ENCODE peak calls at places on chromosome 7, in nine cellular contexts. I is left lung; B is neuronal stem cell; R is endodermal cell; K is CD8-positive, alpha-beta T cell; Y is ovary; F is esophagus squamous epithelium; E is body of pancreas; S is right lobe of liver. U is an unnamed sample.

GRCh38 chr7:12638851-12639467 is 48.5 kb upstream of the ARL4A start:
- DNase-seq in I (no peak), R (no peak), E (no peak), S (no peak), B (no peak), F (no peak), Y (no peak), K (no peak), U (no peak)

GRCh38 chr7:83876593-83876992 is 227.7 kb upstream of the SEMA3E start:
- DNase-seq in R (no peak), B (no peak), Y (no peak), E (no peak), I (no peak), F (no peak), K (no peak), S (no peak), U (no peak)

GRCh38 chr7:125427676-125428075 is 498.1 kb upstream of the POT1 start:
- DNase-seq in I (no peak), E (no peak), B (no peak), R (peak; percentile 61), S (no peak), F (no peak), Y (no peak), K (no peak), U (no peak)

GRCh38 chr7:112873831-112874553 is 83.8 kb upstream of the TMEM168 start:
- DNase-seq in R (no peak), E (no peak), I (no peak), Y (no peak), F (no peak), B (no peak), K (no peak), S (no peak), U (no peak)

GRCh38 chr7:101118856-101119255 is 8.0 kb upstream of the SERPINE1 start:
- DNase-seq in E (no peak), I (peak; percentile 1), K (no peak), B (no peak), Y (no peak), S (no peak), F (no peak), R (no peak), U (no peak)

GRCh38 chr7:4838626-4839334 is 23.1 kb downstream of the PAPOLB start:
- DNase-seq in E (no peak), R (peak; percentile 40), B (no peak), F (no peak), I (no peak), S (no peak), Y (no peak), K (no peak), U (no peak)

GRCh38 chr7:42235734-42236133 is 1.3 kb downstream of the GLI3 start:
- DNase-seq in E (no peak), I (no peak), Y (peak; percentile 52), B (no peak), K (no peak), R (peak; percentile 46), S (no peak), F (no peak), U (no peak)

GRCh38 chr7:116797611-116798010 is 64.8 kb upstream of the CAPZA2 start:
- DNase-seq in R (no peak), S (no peak), B (no peak), Y (no peak), K (no peak), I (no peak), E (no peak), F (no peak), U (no peak)

GRCh38 chr7:95899919-95900513 is 127.7 kb downstream of the DYNC1I1 start:
- DNase-seq in B (no peak), K (no peak), S (no peak), Y (no peak), I (no peak), E (no peak), R (peak; percentile 77), F (no peak), U (no peak)

GRCh38 chr7:6375346-6376101 is 72.2 kb downstream of the DAGLB start:
- DNase-seq in I (no peak), E (no peak), F (no peak), B (no peak), K (peak; percentile 51), Y (no peak), R (no peak), S (no peak), U (no peak)

GRCh38 chr7:1700536-1701333 is 30.7 kb downstream of the ELFN1 start:
- DNase-seq in B (no peak), S (no peak), F (no peak), I (peak; percentile 43), K (no peak), E (no peak), R (peak; percentile 33), Y (no peak), U (no peak)

GRCh38 chr7:26549281-26549943 is 257.8 kb downstream of the SNX10 start:
- DNase-seq in I (no peak), E (peak; percentile 22), S (no peak), Y (no peak), B (no peak), F (no peak), K (no peak), R (no peak), U (no peak)

GRCh38 chr7:50068026-50068425 is 25.0 kb downstream of the ZPBP start:
- DNase-seq in E (peak; percentile 43), K (peak; percentile 49), F (no peak), R (no peak), B (no peak), Y (no peak), I (no peak), S (no peak), U (peak; percentile 17)

GRCh38 chr7:45881759-45882464 is 6.4 kb upstream of the IGFBP1 start:
- DNase-seq in B (no peak), K (no peak), R (no peak), I (no peak), S (peak; percentile 82), Y (no peak), F (no peak), E (no peak), U (peak; percentile 87)

GRCh38 chr7:38217672-38218071 is 39.6 kb downstream of the STARD3NL start:
- DNase-seq in K (no peak), F (no peak), I (no peak), R (no peak), Y (no peak), B (no peak), E (no peak), S (no peak), U (no peak)

GRCh38 chr7:192035-192649 is at the start of gene FAM20C:
- DNase-seq in I (peak; percentile 96), Y (peak; percentile 86), B (peak; percentile 54), F (no peak), S (peak; percentile 92), K (no peak), E (peak; percentile 83), R (peak; percentile 84), U (peak; percentile 82)

GRCh38 chr7:44936322-44936721 is 42.5 kb downstream of the MYO1G start:
- DNase-seq in R (no peak), E (no peak), I (no peak), S (no peak), B (no peak), Y (no peak), K (no peak), F (no peak), U (no peak)

GRCh38 chr7:116708248-116708647 is 36.3 kb downstream of the MET start:
- DNase-seq in R (no peak), S (no peak), K (no peak), Y (no peak), I (no peak), E (no peak), F (no peak), B (no peak), U (no peak)

GRCh38 chr7:38321515-38321944 is 48.1 kb upstream of the TARP start:
- DNase-seq in Y (no peak), E (no peak), R (no peak), K (no peak), B (no peak), S (no peak), I (no peak), F (no peak), U (no peak)

GRCh38 chr7:96679886-96680285 is 29.8 kb downstream of the SEM1 start:
- DNase-seq in R (no peak), F (no peak), S (no peak), I (no peak), E (no peak), B (no peak), Y (no peak), K (no peak), U (no peak)

GRCh38 chr7:22589641-22590141 is 89.7 kb upstream of the STEAP1B start:
- DNase-seq in I (peak; percentile 76), Y (peak; percentile 21), F (no peak), S (peak; percentile 49), K (no peak), E (no peak), B (peak; percentile 14), R (no peak), U (peak; percentile 60)

GRCh38 chr7:93690021-93690420 is 115.5 kb upstream of the CALCR start:
- DNase-seq in I (no peak), B (peak; percentile 2), Y (no peak), S (no peak), K (no peak), E (no peak), R (no peak), F (no peak), U (no peak)
- H3K4me1 ChIP-seq in I (no peaks in the 10 kb centered on the region), B (peaks cover 5% of the 10 kb centered on the region), Y (no peaks in the 10 kb centered on the region), S (no peaks in the 10 kb centered on the region), K (no peaks in the 10 kb centered on the region), E (no peaks in the 10 kb centered on the region), R (peaks cover 19% of the 10 kb centered on the region), F (no peaks in the 10 kb centered on the region), U (no peaks in the 10 kb centered on the region)

GRCh38 chr7:131524699-131525098 is 31.7 kb downstream of the PODXL start:
- DNase-seq in F (no peak), K (no peak), E (no peak), R (no peak), Y (no peak), B (no peak), S (no peak), I (no peak), U (no peak)
- H3K4me1 ChIP-seq in F (no peaks in the 10 kb centered on the region), K (no peaks in the 10 kb centered on the region), E (peaks cover 60% of the 10 kb centered on the region), R (peaks cover 18% of the 10 kb centered on the region), Y (peaks cover 1% of the 10 kb centered on the region), B (peaks cover 12% of the 10 kb centered on the region), S (no peaks in the 10 kb centered on the region), I (peaks cover 8% of the 10 kb centered on the region), U (peaks cover 5% of the 10 kb centered on the region)

GRCh38 chr7:129907122-129907741 is 45.5 kb downstream of the UBE2H start:
- DNase-seq in K (no peak), E (no peak), B (no peak), I (no peak), R (no peak), S (no peak), F (no peak), Y (no peak), U (no peak)
- H3K4me1 ChIP-seq in K (peaks cover 69% of the 10 kb centered on the region), E (peaks cover 90% of the 10 kb centered on the region), B (peaks cover 6% of the 10 kb centered on the region), I (peaks cover 4% of the 10 kb centered on the region), R (peaks cover 4% of the 10 kb centered on the region), S (no peaks in the 10 kb centered on the region), F (peaks cover 10% of the 10 kb centered on the region), Y (peaks cover 11% of the 10 kb centered on the region), U (peaks cover 36% of the 10 kb centered on the region)

DNA sequence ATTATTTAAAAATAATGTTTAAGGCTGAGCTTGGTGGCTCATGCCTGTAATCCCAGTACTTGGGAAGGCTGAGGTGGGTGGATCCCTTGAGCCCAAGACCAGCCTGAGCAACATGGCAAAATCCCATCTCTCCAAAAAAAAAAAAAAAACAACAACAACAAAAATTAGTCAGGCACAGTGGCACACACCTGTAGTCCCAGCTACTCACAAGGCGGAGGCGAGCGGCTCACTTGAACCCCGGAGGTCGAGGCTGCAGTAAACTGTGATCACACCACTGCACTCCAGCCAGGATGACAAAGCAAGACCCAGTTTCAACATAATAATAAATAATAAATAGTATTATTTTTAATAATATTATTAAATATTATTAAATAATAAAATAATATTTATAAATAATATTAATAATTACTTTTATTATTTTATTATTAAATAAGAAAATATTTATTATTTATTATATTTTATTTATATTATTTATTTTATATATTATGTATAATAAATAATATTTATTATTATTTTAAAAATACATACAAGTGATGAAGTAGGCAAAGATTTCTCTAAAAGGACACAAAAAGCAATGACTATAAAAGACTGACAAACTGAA is 8.4 kb upstream of the LRRC61 start:
- DNase-seq in I (no peak), Y (no peak), E (no peak), K (no peak), R (no peak), F (no peak), B (no peak), S (no peak), U (no peak)
- H3K4me1 ChIP-seq in I (no peaks in the 10 kb centered on the region), Y (no peaks in the 10 kb centered on the region), E (peaks cover 75% of the 10 kb centered on the region), K (no peaks in the 10 kb centered on the region), R (no peaks in the 10 kb centered on the region), F (no peaks in the 10 kb centered on the region), B (peaks cover 7% of the 10 kb centered on the region), S (no peaks in the 10 kb centered on the region), U (peaks cover 32% of the 10 kb centered on the region)